ENCODE peak calls at places on chromosomes 7 and 10, in five cellular contexts. One of them, this sample, is unnamed.
A peak's percentile ranks its signal among the peaks of the same experiment; 100 is the strongest.

GRCh38 chr10:18133046-18133445 is 7.2 kb upstream of the CACNB2 start:
- DNase-seq in HepG2: no peak
- DNase-seq in A549: no peak
- DNase-seq in GM12878: no peak
- DNase-seq in K562: no peak
- DNase-seq in this sample: no peak

GRCh38 chr10:78549536-78549935 is 515.9 kb downstream of the RPS24 start:
- DNase-seq in K562: no peak
- DNase-seq in HepG2: no peak
- DNase-seq in A549: no peak
- DNase-seq in GM12878: no peak
- DNase-seq in this sample: no peak

GRCh38 chr10:14654821-14655382 is 119.8 kb downstream of the FAM107B start:
- DNase-seq in GM12878: no peak
- DNase-seq in A549: no peak
- DNase-seq in K562: no peak
- DNase-seq in HepG2: no peak
- DNase-seq in this sample: no peak

GRCh38 chr7:81245353-81245752 is 326.5 kb upstream of the SEMA3C start:
- DNase-seq in HepG2: no peak
- DNase-seq in K562: no peak
- DNase-seq in A549: no peak
- DNase-seq in GM12878: no peak
- DNase-seq in this sample: peak; percentile 33

GRCh38 chr10:14547826-14548225 is 217.1 kb upstream of the FRMD4A start:
- DNase-seq in A549: no peak
- DNase-seq in GM12878: no peak
- DNase-seq in HepG2: no peak
- DNase-seq in K562: no peak
- DNase-seq in this sample: peak; percentile 55

GRCh38 chr10:16646474-16647059 is 124.9 kb upstream of the C1QL3 start:
- DNase-seq in GM12878: peak; percentile 9
- DNase-seq in K562: no peak
- DNase-seq in HepG2: no peak
- DNase-seq in A549: no peak
- DNase-seq in this sample: no peak

GRCh38 chr7:2260820-2261219 is 18.8 kb downstream of the NUDT1 start:
- DNase-seq in K562: no peak
- DNase-seq in HepG2: no peak
- DNase-seq in GM12878: no peak
- DNase-seq in A549: peak; percentile 52
- DNase-seq in this sample: no peak

GRCh38 chr10:86964061-86964846 is 4.0 kb upstream of the ADIRF start:
- DNase-seq in K562: no peak
- DNase-seq in HepG2: no peak
- DNase-seq in A549: no peak
- DNase-seq in GM12878: no peak
- DNase-seq in this sample: peak; percentile 7

GRCh38 chr10:97748116-97748515 is 11.2 kb downstream of the ZFYVE27 start:
- DNase-seq in HepG2: no peak
- DNase-seq in K562: no peak
- DNase-seq in A549: no peak
- DNase-seq in GM12878: no peak
- DNase-seq in this sample: no peak

GRCh38 chr7:24978837-24979469 is 1.0 kb downstream of the OSBPL3 start:
- DNase-seq in A549: no peak
- DNase-seq in K562: peak; percentile 54
- DNase-seq in GM12878: no peak
- DNase-seq in HepG2: no peak
- DNase-seq in this sample: no peak

GRCh38 chr10:30047924-30048531 is 11.4 kb downstream of the JCAD start:
- DNase-seq in A549: no peak
- DNase-seq in K562: no peak
- DNase-seq in GM12878: no peak
- DNase-seq in HepG2: no peak
- DNase-seq in this sample: no peak

GRCh38 chr7:16816820-16817219 is 12.0 kb upstream of the AGR2 start:
- DNase-seq in GM12878: no peak
- DNase-seq in HepG2: no peak
- DNase-seq in K562: no peak
- DNase-seq in A549: no peak
- DNase-seq in this sample: no peak

GRCh38 chr7:92727755-92728154 is 108.6 kb downstream of the CDK6 start:
- DNase-seq in GM12878: no peak
- DNase-seq in K562: no peak
- DNase-seq in HepG2: no peak
- DNase-seq in A549: no peak
- DNase-seq in this sample: no peak

GRCh38 chr10:47049906-47050305 is 138.7 kb downstream of the PTPN20 start:
- DNase-seq in GM12878: no peak
- DNase-seq in K562: no peak
- DNase-seq in A549: no peak
- DNase-seq in HepG2: no peak
- DNase-seq in this sample: no peak

GRCh38 chr10:14486777-14487510 is 156.2 kb upstream of the FRMD4A start:
- DNase-seq in K562: no peak
- DNase-seq in HepG2: no peak
- DNase-seq in A549: peak; percentile 27
- DNase-seq in GM12878: no peak
- DNase-seq in this sample: no peak

GRCh38 chr7:94182721-94183120 is 178.6 kb upstream of the BET1 start:
- DNase-seq in K562: no peak
- DNase-seq in A549: no peak
- DNase-seq in GM12878: no peak
- DNase-seq in HepG2: no peak
- DNase-seq in this sample: no peak

GRCh38 chr10:1152386-1153252 is 96.4 kb downstream of the WDR37 start:
- DNase-seq in A549: no peak
- DNase-seq in HepG2: no peak
- DNase-seq in GM12878: no peak
- DNase-seq in K562: no peak
- DNase-seq in this sample: no peak

GRCh38 chr10:2893446-2893845 is 173.9 kb upstream of the PFKP start:
- DNase-seq in HepG2: no peak
- DNase-seq in GM12878: no peak
- DNase-seq in A549: no peak
- DNase-seq in K562: no peak
- DNase-seq in this sample: no peak

GRCh38 chr7:157664866-157665633 is 328.2 kb downstream of the DNAJB6 start:
- DNase-seq in GM12878: no peak
- DNase-seq in K562: no peak
- DNase-seq in A549: no peak
- DNase-seq in HepG2: no peak
- DNase-seq in this sample: no peak

GRCh38 chr7:28362812-28363211 is 49.5 kb upstream of the CREB5 start:
- DNase-seq in HepG2: no peak
- DNase-seq in GM12878: no peak
- DNase-seq in A549: no peak
- DNase-seq in K562: no peak
- DNase-seq in this sample: no peak

GRCh38 chr7:124152859-124153692 is 120.2 kb upstream of the TMEM229A start:
- DNase-seq in A549: peak; percentile 46
- DNase-seq in HepG2: peak; percentile 27
- DNase-seq in GM12878: no peak
- DNase-seq in K562: peak; percentile 9
- DNase-seq in this sample: peak; percentile 17

GRCh38 chr10:26478061-26478460 is 39.9 kb downstream of the APBB1IP start:
- DNase-seq in K562: no peak
- DNase-seq in GM12878: no peak
- DNase-seq in HepG2: no peak
- DNase-seq in A549: no peak
- DNase-seq in this sample: no peak

GRCh38 chr10:43407148-43407575 is 1.8 kb downstream of the HNRNPF start:
- DNase-seq in HepG2: no peak
- DNase-seq in K562: peak; percentile 78
- DNase-seq in A549: peak; percentile 31
- DNase-seq in GM12878: no peak
- DNase-seq in this sample: peak; percentile 24

GRCh38 chr10:117162093-117163021 is 24.3 kb upstream of the VAX1 start:
- DNase-seq in K562: no peak
- DNase-seq in A549: no peak
- DNase-seq in GM12878: no peak
- DNase-seq in HepG2: no peak
- DNase-seq in this sample: peak; percentile 80

GRCh38 chr7:108455524-108455832 is 758 bp downstream of the NRCAM start:
- DNase-seq in A549: peak; percentile 38
- DNase-seq in GM12878: no peak
- DNase-seq in K562: no peak
- DNase-seq in HepG2: no peak
- DNase-seq in this sample: no peak

GRCh38 chr7:42167206-42167913 is 69.6 kb downstream of the GLI3 start:
- DNase-seq in HepG2: no peak
- DNase-seq in GM12878: no peak
- DNase-seq in K562: no peak
- DNase-seq in A549: peak; percentile 14
- DNase-seq in this sample: no peak

DNA sequence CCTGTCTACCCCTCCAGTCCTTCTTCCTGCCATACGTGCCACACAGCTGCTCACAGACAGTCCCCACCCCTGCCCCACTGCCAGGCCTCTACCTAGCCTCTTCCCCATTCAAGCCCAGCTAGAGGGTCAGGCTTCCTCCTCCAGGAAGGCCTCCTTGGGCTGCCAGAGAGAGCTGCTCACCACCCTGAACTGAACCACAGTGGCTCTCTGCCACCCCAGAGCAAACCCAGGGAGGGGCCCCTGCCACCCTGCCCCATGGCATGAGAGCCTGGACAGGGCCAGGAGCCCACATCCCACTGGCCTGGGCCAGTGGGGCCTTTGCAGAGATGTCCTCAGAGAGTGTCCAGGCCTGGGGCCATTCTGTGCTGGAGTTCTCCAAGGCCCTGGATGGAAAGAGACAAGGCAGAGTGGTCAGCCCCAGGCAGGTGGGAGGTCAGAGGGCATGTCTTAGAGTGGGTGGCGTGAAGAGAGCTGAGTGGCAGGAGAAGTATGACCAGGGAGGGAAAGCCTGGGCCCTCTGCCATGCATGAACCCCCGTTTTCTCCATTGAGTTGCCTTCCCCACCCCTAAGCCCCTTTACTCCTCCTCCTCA is 40.4 kb downstream of the TMEM270 start:
- DNase-seq in HepG2: no peak
- DNase-seq in GM12878: no peak
- DNase-seq in K562: no peak
- DNase-seq in A549: no peak
- DNase-seq in this sample: no peak
- TF ChIP-seq ESRRA in HepG2: no peak
- TF ChIP-seq ESRRA in GM12878: no peak
- TF ChIP-seq ESRRA in K562: no peak
- TF ChIP-seq ESRRA in A549: no peak
- TF ChIP-seq ESRRA in this sample: no peak

GRCh38 chr7:148044173-148044572 is 546.4 kb upstream of the C7orf33 start:
- DNase-seq in GM12878: no peak
- DNase-seq in K562: no peak
- DNase-seq in A549: no peak
- DNase-seq in HepG2: no peak
- DNase-seq in this sample: no peak
- TF ChIP-seq ESRRA in GM12878: no peak
- TF ChIP-seq ESRRA in K562: no peak
- TF ChIP-seq ESRRA in A549: no peak
- TF ChIP-seq ESRRA in HepG2: no peak
- TF ChIP-seq ESRRA in this sample: no peak

DNA sequence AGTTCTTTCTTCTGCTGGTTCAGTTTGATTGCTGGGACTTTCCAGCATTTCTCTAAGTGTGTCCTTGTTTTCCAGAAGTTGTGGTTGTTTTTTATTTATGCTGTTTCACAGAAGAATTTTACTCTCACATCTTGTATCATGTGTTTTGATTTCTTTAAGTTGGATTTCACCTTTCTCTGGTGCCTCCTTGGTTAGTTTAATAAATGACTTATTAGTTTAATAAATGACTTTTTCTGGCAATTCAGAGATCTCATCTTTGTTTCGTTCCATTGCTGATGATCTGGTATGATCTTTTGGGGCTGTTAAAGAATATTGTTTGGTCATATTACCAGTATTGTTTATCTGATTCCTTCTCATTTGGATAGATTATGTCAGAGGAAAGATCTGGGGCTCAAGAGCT is 59.8 kb upstream of the CYP2C9 start:
- DNase-seq in K562: no peak
- DNase-seq in GM12878: no peak
- DNase-seq in A549: no peak
- DNase-seq in HepG2: no peak
- DNase-seq in this sample: no peak
- TF ChIP-seq ESRRA in K562: no peak
- TF ChIP-seq ESRRA in GM12878: no peak
- TF ChIP-seq ESRRA in A549: no peak
- TF ChIP-seq ESRRA in HepG2: no peak
- TF ChIP-seq ESRRA in this sample: no peak

DNA sequence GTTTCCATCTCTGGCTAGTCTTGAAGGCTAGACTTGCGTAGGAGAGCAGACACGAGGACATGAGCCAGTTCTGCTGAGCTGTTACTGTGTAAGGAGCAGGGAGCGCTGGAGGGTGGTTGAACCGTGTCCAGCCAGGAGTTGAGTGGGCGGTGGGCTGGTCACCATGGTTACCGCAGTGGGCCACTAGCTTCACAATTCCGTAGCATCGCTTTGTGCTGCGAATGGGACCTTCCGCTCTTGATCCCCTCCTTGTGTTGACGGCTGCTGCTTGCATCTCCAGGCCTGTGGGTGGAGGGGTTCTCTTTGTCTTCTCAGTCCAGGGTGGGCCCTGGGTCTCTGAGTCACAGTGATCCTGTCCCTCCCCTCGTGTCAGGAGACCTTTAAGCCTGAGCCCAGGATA is 49.4 kb upstream of the OCM start:
- DNase-seq in HepG2: no peak
- DNase-seq in A549: no peak
- DNase-seq in K562: no peak
- DNase-seq in GM12878: no peak
- DNase-seq in this sample: peak; percentile 29
- TF ChIP-seq ESRRA in HepG2: no peak
- TF ChIP-seq ESRRA in A549: no peak
- TF ChIP-seq ESRRA in K562: no peak
- TF ChIP-seq ESRRA in GM12878: no peak
- TF ChIP-seq ESRRA in this sample: no peak

This sample was measured in WTC11.